ENCODE peak calls at places on chromosome 22, in nine cellular contexts. One of them, this sample, is unnamed.

GRCh38 chr22:42066937-42067336 is 3.7 kb downstream of the NAGA start:
- DNase-seq in adrenal gland: no peak
- DNase-seq in ovary: peak
- DNase-seq in heart left ventricle: no peak
- DNase-seq in gastrocnemius medialis: no peak
- DNase-seq in tibial nerve: no peak
- DNase-seq in HCT116: no peak
- DNase-seq in upper lobe of left lung: peak
- DNase-seq in breast epithelium: no peak
- DNase-seq in this sample: peak

GRCh38 chr22:17131686-17132085 is 10.5 kb upstream of the TMEM121B start:
- DNase-seq in breast epithelium: no peak
- DNase-seq in gastrocnemius medialis: no peak
- DNase-seq in ovary: no peak
- DNase-seq in heart left ventricle: no peak
- DNase-seq in upper lobe of left lung: no peak
- DNase-seq in adrenal gland: no peak
- DNase-seq in HCT116: no peak
- DNase-seq in tibial nerve: no peak
- DNase-seq in this sample: no peak

GRCh38 chr22:37176464-37177061 is 11.5 kb downstream of the C1QTNF6 start:
- DNase-seq in upper lobe of left lung: no peak
- DNase-seq in breast epithelium: peak
- DNase-seq in ovary: peak
- DNase-seq in HCT116: no peak
- DNase-seq in heart left ventricle: peak
- DNase-seq in adrenal gland: peak
- DNase-seq in gastrocnemius medialis: peak
- DNase-seq in tibial nerve: peak
- DNase-seq in this sample: peak

GRCh38 chr22:49770454-49771265 is 57.0 kb downstream of the BRD1 start:
- DNase-seq in heart left ventricle: no peak
- DNase-seq in tibial nerve: no peak
- DNase-seq in upper lobe of left lung: peak
- DNase-seq in ovary: no peak
- DNase-seq in HCT116: no peak
- DNase-seq in breast epithelium: no peak
- DNase-seq in gastrocnemius medialis: peak
- DNase-seq in adrenal gland: peak
- DNase-seq in this sample: no peak

GRCh38 chr22:19705181-19705934 is 8.9 kb upstream of the SEPTIN5 start:
- DNase-seq in tibial nerve: no peak
- DNase-seq in breast epithelium: no peak
- DNase-seq in adrenal gland: no peak
- DNase-seq in HCT116: no peak
- DNase-seq in heart left ventricle: no peak
- DNase-seq in upper lobe of left lung: peak
- DNase-seq in gastrocnemius medialis: no peak
- DNase-seq in ovary: no peak
- DNase-seq in this sample: no peak

GRCh38 chr22:50305658-50306566 is 1.5 kb downstream of the PLXNB2 start:
- DNase-seq in breast epithelium: peak
- DNase-seq in gastrocnemius medialis: peak
- DNase-seq in tibial nerve: peak
- DNase-seq in ovary: peak
- DNase-seq in upper lobe of left lung: peak
- DNase-seq in HCT116: peak
- DNase-seq in heart left ventricle: peak
- DNase-seq in adrenal gland: peak
- DNase-seq in this sample: peak

GRCh38 chr22:37295213-37295886 is 13.0 kb downstream of the CYTH4 start:
- DNase-seq in heart left ventricle: no peak
- DNase-seq in adrenal gland: no peak
- DNase-seq in upper lobe of left lung: peak
- DNase-seq in breast epithelium: no peak
- DNase-seq in HCT116: no peak
- DNase-seq in ovary: no peak
- DNase-seq in gastrocnemius medialis: no peak
- DNase-seq in tibial nerve: no peak
- DNase-seq in this sample: no peak

GRCh38 chr22:20750461-20751184 is 23.3 kb upstream of the SERPIND1 start:
- DNase-seq in breast epithelium: peak
- DNase-seq in adrenal gland: peak
- DNase-seq in heart left ventricle: peak
- DNase-seq in ovary: peak
- DNase-seq in HCT116: no peak
- DNase-seq in tibial nerve: peak
- DNase-seq in gastrocnemius medialis: peak
- DNase-seq in upper lobe of left lung: no peak
- DNase-seq in this sample: peak

GRCh38 chr22:29887358-29887757 is 4.4 kb downstream of the MTMR3 start:
- DNase-seq in ovary: no peak
- DNase-seq in breast epithelium: no peak
- DNase-seq in gastrocnemius medialis: no peak
- DNase-seq in heart left ventricle: no peak
- DNase-seq in HCT116: no peak
- DNase-seq in adrenal gland: no peak
- DNase-seq in upper lobe of left lung: no peak
- DNase-seq in tibial nerve: no peak
- DNase-seq in this sample: no peak

GRCh38 chr22:24133187-24133965 is 47.9 kb upstream of the SUSD2 start:
- DNase-seq in tibial nerve: no peak
- DNase-seq in gastrocnemius medialis: no peak
- DNase-seq in ovary: peak
- DNase-seq in upper lobe of left lung: no peak
- DNase-seq in heart left ventricle: no peak
- DNase-seq in HCT116: no peak
- DNase-seq in adrenal gland: no peak
- DNase-seq in breast epithelium: no peak
- DNase-seq in this sample: no peak

GRCh38 chr22:20062766-20063083 is 17.3 kb upstream of the DGCR8 start:
- DNase-seq in upper lobe of left lung: no peak
- DNase-seq in gastrocnemius medialis: no peak
- DNase-seq in heart left ventricle: no peak
- DNase-seq in adrenal gland: no peak
- DNase-seq in breast epithelium: no peak
- DNase-seq in tibial nerve: no peak
- DNase-seq in ovary: no peak
- DNase-seq in HCT116: peak
- DNase-seq in this sample: no peak

DNA sequence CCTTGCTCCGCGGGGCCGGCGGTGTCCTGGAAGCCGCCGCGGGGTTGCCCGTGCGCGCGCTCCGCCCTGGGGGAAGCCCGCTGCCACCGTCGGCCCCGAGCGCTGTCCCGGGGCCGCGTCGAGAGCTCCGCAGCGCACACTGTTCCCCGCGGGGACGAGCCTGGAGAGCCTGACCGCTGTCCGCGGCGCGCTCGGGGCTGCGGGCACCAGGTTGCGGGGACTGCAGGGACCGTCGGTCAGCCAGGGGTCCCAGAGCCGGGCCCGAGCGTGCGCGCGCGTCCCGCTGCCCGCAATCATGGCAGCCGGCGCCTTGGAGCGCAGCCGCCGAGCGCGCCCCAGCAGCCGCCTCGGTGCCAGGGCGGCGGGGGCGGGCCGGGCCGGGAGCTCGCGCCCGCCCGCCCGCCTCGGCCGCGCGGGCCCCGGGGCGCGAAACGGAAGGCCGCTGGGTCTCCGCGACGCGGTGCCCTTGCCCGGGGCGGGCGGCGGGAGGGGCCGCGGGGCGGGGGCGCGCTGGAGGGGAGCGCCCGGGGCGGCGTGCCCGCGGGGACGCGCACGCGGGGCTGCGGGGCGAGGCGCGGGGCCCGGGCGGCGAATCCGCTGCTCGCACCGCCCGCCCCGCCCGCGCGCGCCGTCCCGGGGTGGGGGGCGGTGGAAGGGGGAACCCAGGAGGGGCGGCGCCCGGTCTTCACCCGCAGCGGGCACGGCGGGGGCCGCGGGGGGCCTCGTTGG is 79.4 kb upstream of the PPARA start:
- DNase-seq in gastrocnemius medialis: peak
- DNase-seq in upper lobe of left lung: peak
- DNase-seq in tibial nerve: no peak
- DNase-seq in heart left ventricle: peak
- DNase-seq in adrenal gland: peak
- DNase-seq in ovary: no peak
- DNase-seq in breast epithelium: no peak
- DNase-seq in HCT116: no peak
- DNase-seq in this sample: no peak
- TF ChIP-seq POLR2A in gastrocnemius medialis: peak
- TF ChIP-seq POLR2A in upper lobe of left lung: no peak
- TF ChIP-seq POLR2A in tibial nerve: no peak
- TF ChIP-seq POLR2A in heart left ventricle: no peak
- TF ChIP-seq POLR2A in adrenal gland: no peak
- TF ChIP-seq POLR2A in ovary: no peak
- TF ChIP-seq POLR2A in breast epithelium: no peak
- TF ChIP-seq POLR2A in HCT116: no peak
- TF ChIP-seq POLR2A in this sample: no peak

GRCh38 chr22:22824340-22825212 is 63.0 kb upstream of the IGLL5 start:
- DNase-seq in ovary: no peak
- DNase-seq in gastrocnemius medialis: no peak
- DNase-seq in adrenal gland: no peak
- DNase-seq in upper lobe of left lung: no peak
- DNase-seq in HCT116: no peak
- DNase-seq in breast epithelium: no peak
- DNase-seq in heart left ventricle: no peak
- DNase-seq in tibial nerve: no peak
- DNase-seq in this sample: no peak
- TF ChIP-seq CTCF in ovary: no peak
- TF ChIP-seq CTCF in gastrocnemius medialis: no peak
- TF ChIP-seq CTCF in adrenal gland: no peak
- TF ChIP-seq CTCF in upper lobe of left lung: no peak
- TF ChIP-seq CTCF in HCT116: no peak
- TF ChIP-seq CTCF in breast epithelium: no peak
- TF ChIP-seq CTCF in heart left ventricle: no peak
- TF ChIP-seq CTCF in tibial nerve: no peak
- TF ChIP-seq CTCF in this sample: no peak

DNA sequence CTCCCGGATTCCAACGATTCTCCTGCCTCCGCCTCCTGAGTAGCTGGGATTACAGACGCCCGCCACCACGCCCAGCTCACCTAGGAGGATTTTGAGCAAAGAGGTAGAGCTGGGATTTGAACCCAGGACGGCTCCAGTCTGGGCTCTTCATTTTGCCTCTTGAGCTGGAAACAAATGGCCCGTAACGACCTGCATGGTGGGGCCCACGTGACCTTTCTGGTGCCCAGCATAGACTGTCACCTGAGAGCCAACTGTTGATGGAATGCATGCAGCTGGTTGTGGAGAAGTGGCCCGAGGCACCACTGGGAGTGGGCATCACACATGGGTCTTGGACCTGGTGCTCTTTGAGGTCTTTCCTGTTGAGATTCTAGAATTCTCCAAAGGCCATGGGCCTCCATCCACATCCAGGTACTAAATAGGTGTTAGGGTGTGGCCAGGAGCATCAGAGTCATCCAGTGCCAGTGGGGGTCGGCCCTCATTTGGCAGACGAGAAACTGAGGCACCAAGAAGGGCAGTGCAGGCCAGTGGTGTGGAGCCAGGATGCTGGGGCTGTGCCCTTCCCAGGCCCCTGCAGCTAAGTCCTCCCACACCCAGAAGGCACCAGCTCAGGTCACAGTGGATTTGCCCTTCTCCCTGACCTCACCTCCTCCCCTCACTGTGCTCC is 3.9 kb downstream of the ATF4 start:
- DNase-seq in tibial nerve: no peak
- DNase-seq in HCT116: no peak
- DNase-seq in breast epithelium: no peak
- DNase-seq in ovary: no peak
- DNase-seq in adrenal gland: no peak
- DNase-seq in gastrocnemius medialis: peak
- DNase-seq in upper lobe of left lung: no peak
- DNase-seq in heart left ventricle: no peak
- DNase-seq in this sample: no peak
- H3K4me3 ChIP-seq in tibial nerve: no peak
- H3K4me3 ChIP-seq in HCT116: no peak
- H3K4me3 ChIP-seq in breast epithelium: no peak
- H3K4me3 ChIP-seq in ovary: no peak
- H3K4me3 ChIP-seq in adrenal gland: no peak
- H3K4me3 ChIP-seq in gastrocnemius medialis: no peak
- H3K4me3 ChIP-seq in upper lobe of left lung: no peak
- H3K4me3 ChIP-seq in heart left ventricle: no peak
- H3K4me3 ChIP-seq in this sample: no peak

GRCh38 chr22:31750365-31751284 is 693 bp upstream of the PRR14L start:
- DNase-seq in breast epithelium: no peak
- DNase-seq in tibial nerve: no peak
- DNase-seq in adrenal gland: no peak
- DNase-seq in heart left ventricle: no peak
- DNase-seq in upper lobe of left lung: no peak
- DNase-seq in HCT116: no peak
- DNase-seq in ovary: no peak
- DNase-seq in gastrocnemius medialis: no peak
- DNase-seq in this sample: no peak

GRCh38 chr22:31747441-31747840 is 2.5 kb downstream of the PRR14L start:
- DNase-seq in HCT116: no peak
- DNase-seq in adrenal gland: no peak
- DNase-seq in tibial nerve: no peak
- DNase-seq in breast epithelium: no peak
- DNase-seq in gastrocnemius medialis: no peak
- DNase-seq in ovary: no peak
- DNase-seq in heart left ventricle: no peak
- DNase-seq in upper lobe of left lung: no peak
- DNase-seq in this sample: no peak

GRCh38 chr22:31748490-31748889 is 1.4 kb downstream of the PRR14L start:
- DNase-seq in upper lobe of left lung: no peak
- DNase-seq in tibial nerve: no peak
- DNase-seq in heart left ventricle: no peak
- DNase-seq in gastrocnemius medialis: no peak
- DNase-seq in HCT116: no peak
- DNase-seq in adrenal gland: no peak
- DNase-seq in breast epithelium: no peak
- DNase-seq in ovary: no peak
- DNase-seq in this sample: no peak

GRCh38 chr22:31752096-31752847 is 1.5 kb upstream of the DEPDC5 start:
- DNase-seq in heart left ventricle: no peak
- DNase-seq in HCT116: no peak
- DNase-seq in adrenal gland: no peak
- DNase-seq in upper lobe of left lung: no peak
- DNase-seq in ovary: no peak
- DNase-seq in gastrocnemius medialis: peak
- DNase-seq in tibial nerve: no peak
- DNase-seq in breast epithelium: no peak
- DNase-seq in this sample: no peak

DNA sequence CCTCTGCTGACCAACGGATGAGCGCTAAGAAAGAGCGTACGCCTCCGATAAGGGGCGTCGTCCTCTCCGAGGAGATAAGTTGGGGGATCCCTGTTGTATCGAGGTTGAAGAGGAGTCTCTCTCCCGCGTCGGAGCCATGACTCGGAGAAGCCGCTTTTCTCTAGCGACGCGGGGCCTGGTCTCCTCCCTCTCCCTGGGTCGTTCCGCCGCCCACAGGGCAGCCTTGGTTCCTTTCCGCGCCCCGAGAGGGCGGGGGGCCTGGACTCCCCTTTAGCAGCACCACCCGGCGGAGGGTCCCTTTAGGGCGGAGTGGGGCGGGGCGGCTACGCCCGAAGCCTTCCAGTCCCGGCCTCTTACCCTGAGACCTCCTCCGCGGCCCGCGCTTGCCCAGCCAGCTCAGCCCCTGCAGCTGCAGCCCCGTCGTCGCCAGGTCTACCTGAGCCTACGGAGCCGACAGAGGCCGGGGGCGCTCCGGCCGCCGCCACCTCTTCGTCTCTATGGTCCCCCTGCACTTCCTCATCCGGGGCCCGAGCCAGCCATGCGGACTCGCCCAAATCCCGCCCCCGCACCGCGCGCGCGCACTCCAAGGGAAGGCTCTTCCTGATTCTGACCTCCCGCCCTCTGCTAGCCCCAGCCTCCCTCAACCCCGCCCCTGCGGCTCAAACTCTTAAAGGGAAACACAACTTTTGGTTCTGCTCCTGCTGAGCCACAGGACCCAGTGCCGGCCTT is at the start of gene PRR14L:
- DNase-seq in HCT116: peak
- DNase-seq in ovary: peak
- DNase-seq in tibial nerve: peak
- DNase-seq in heart left ventricle: peak
- DNase-seq in upper lobe of left lung: peak
- DNase-seq in adrenal gland: peak
- DNase-seq in gastrocnemius medialis: peak
- DNase-seq in breast epithelium: peak
- DNase-seq in this sample: peak
- TF ChIP-seq POLR2A in HCT116: peak
- TF ChIP-seq POLR2A in ovary: peak
- TF ChIP-seq POLR2A in tibial nerve: peak
- TF ChIP-seq POLR2A in heart left ventricle: peak
- TF ChIP-seq POLR2A in upper lobe of left lung: no peak
- TF ChIP-seq POLR2A in adrenal gland: peak
- TF ChIP-seq POLR2A in gastrocnemius medialis: peak
- TF ChIP-seq POLR2A in breast epithelium: peak
- TF ChIP-seq POLR2A in this sample: no peak

This sample was measured in lower leg skin.